ENCODE peak calls at places on chromosomes 7 and 10, in four cellular contexts. Y, A, F and Z are unnamed samples.

GRCh38 chr7:140229591-140230516 is 53.1 kb upstream of the KDM7A start:
- DNase-seq in Y (no peak), F (no peak), A (no peak), Z (peak)

GRCh38 chr10:78332699-78333098 is 299.0 kb downstream of the RPS24 start:
- DNase-seq in A (no peak), Y (no peak), F (no peak), Z (no peak)

GRCh38 chr7:28793383-28793782 is 164.7 kb downstream of the TRIL start:
- DNase-seq in F (no peak), Y (no peak), A (no peak), Z (no peak)

GRCh38 chr7:73940701-73941238 is 79.8 kb downstream of the TMEM270 start:
- DNase-seq in F (no peak), Y (no peak), A (no peak), Z (no peak)

GRCh38 chr10:73920084-73920483 is 9.2 kb downstream of the PLAU start:
- DNase-seq in A (no peak), F (no peak), Y (no peak), Z (peak)

GRCh38 chr7:151390594-151391357 is 19.1 kb downstream of the WDR86 start:
- DNase-seq in Y (no peak), A (no peak), F (no peak), Z (no peak)

GRCh38 chr10:108244443-108245228 is 1080.1 kb upstream of the SORCS1 start:
- DNase-seq in A (no peak), F (no peak), Y (no peak), Z (no peak)

GRCh38 chr10:19952103-19952502 is 135.9 kb downstream of the PLXDC2 start:
- DNase-seq in A (no peak), Y (no peak), F (no peak), Z (no peak)

GRCh38 chr7:144525956-144526355 is 122.5 kb upstream of the NOBOX start:
- DNase-seq in Y (no peak), A (no peak), F (no peak), Z (no peak)

GRCh38 chr10:106086391-106086790 is 1078.1 kb downstream of the SORCS1 start:
- DNase-seq in A (no peak), F (no peak), Y (no peak), Z (no peak)

GRCh38 chr7:91292506-91292905 is 28.3 kb downstream of the FZD1 start:
- DNase-seq in A (no peak), Y (no peak), F (no peak), Z (no peak)

GRCh38 chr7:21851445-21852043 is 94.2 kb downstream of the CDCA7L start:
- DNase-seq in F (no peak), Y (no peak), A (no peak), Z (no peak)

GRCh38 chr7:49852619-49853462 is 79.4 kb downstream of the VWC2 start:
- DNase-seq in A (no peak), Y (no peak), F (peak), Z (peak)

GRCh38 chr7:139299296-139299695 is 41.8 kb upstream of the FMC1 start:
- DNase-seq in A (no peak), F (no peak), Y (no peak), Z (no peak)

GRCh38 chr7:28533731-28534531 is 121.6 kb downstream of the CREB5 start:
- DNase-seq in F (no peak), A (no peak), Y (peak), Z (no peak)

GRCh38 chr7:49403844-49404243 is 369.6 kb upstream of the VWC2 start:
- DNase-seq in F (no peak), A (no peak), Y (no peak), Z (no peak)

GRCh38 chr10:130743751-130744191 is 567.8 kb downstream of the TCERG1L start:
- DNase-seq in A (no peak), F (no peak), Y (no peak), Z (no peak)

GRCh38 chr7:151338809-151339208 is 2.8 kb upstream of the NUB1 start:
- DNase-seq in A (no peak), Y (no peak), F (no peak), Z (no peak)

GRCh38 chr10:92267343-92267742 is 23.5 kb downstream of the CPEB3 start:
- DNase-seq in Y (no peak), F (no peak), A (no peak), Z (peak)

GRCh38 chr10:35425596-35425995 is 89.3 kb downstream of the CCNY start:
- DNase-seq in A (no peak), F (no peak), Y (no peak), Z (no peak)

GRCh38 chr10:34959321-34959720 is 130.8 kb downstream of the CUL2 start:
- DNase-seq in Y (no peak), F (no peak), A (no peak), Z (no peak)

GRCh38 chr7:31126976-31127375 is 74.9 kb downstream of the ADCYAP1R1 start:
- DNase-seq in A (no peak), Y (no peak), F (no peak), Z (no peak)

GRCh38 chr7:101722247-101722646 is 93.2 kb upstream of the MYL10 start:
- DNase-seq in Y (no peak), F (no peak), A (no peak), Z (no peak)

GRCh38 chr7:76225379-76225778 is 23.7 kb downstream of the SRRM3 start:
- DNase-seq in A (no peak), Y (no peak), F (no peak), Z (peak)

GRCh38 chr10:132955479-132955878 is 13.1 kb upstream of the CFAP46 start:
- DNase-seq in F (no peak), Y (no peak), A (no peak), Z (no peak)

GRCh38 chr7:4959356-4959755 is 369 bp upstream of the MMD2 start:
- DNase-seq in Y (no peak), F (no peak), A (no peak), Z (peak)

GRCh38 chr10:103742779-103743178 is 112.6 kb downstream of the SH3PXD2A start:
- DNase-seq in F (no peak), Y (no peak), A (no peak), Z (no peak)

GRCh38 chr7:152556013-152556412 is 119.9 kb downstream of the XRCC2 start:
- DNase-seq in A (no peak), F (no peak), Y (no peak), Z (no peak)

GRCh38 chr7:66921918-66922486 is 977 bp downstream of the TMEM248 start:
- DNase-seq in A (no peak), F (peak), Y (no peak), Z (peak)

GRCh38 chr7:46558482-46559193 is 637.6 kb upstream of the IGFBP3 start:
- DNase-seq in A (no peak), F (no peak), Y (no peak), Z (no peak)

GRCh38 chr10:26303366-26303765 is 86.8 kb downstream of the GAD2 start:
- DNase-seq in A (no peak), Y (no peak), F (no peak), Z (no peak)

GRCh38 chr7:74262639-74263398 is 8.6 kb upstream of the RFC2 start:
- DNase-seq in F (no peak), A (no peak), Y (no peak), Z (no peak)

GRCh38 chr7:102146989-102147388 is 139.7 kb upstream of the SH2B2 start:
- DNase-seq in Y (no peak), A (no peak), F (no peak), Z (no peak)

GRCh38 chr10:79178614-79179403 is 110.0 kb downstream of the ZMIZ1 start:
- DNase-seq in A (no peak), F (no peak), Y (peak), Z (no peak)

GRCh38 chr7:82821037-82821436 is 341.6 kb downstream of the PCLO start:
- DNase-seq in A (no peak), F (no peak), Y (no peak), Z (no peak)

GRCh38 chr10:104038958-104039752 is 46.5 kb downstream of the COL17A1 start:
- DNase-seq in Y (no peak), F (no peak), A (no peak), Z (no peak)

GRCh38 chr7:112449353-112449752 is 907 bp upstream of the IFRD1 start:
- DNase-seq in F (no peak), Y (no peak), A (no peak), Z (no peak)

GRCh38 chr10:122543676-122544075 is 16.9 kb upstream of the DMBT1 start:
- DNase-seq in Y (no peak), A (no peak), F (no peak), Z (no peak)

GRCh38 chr10:92692085-92692671 is 2.4 kb downstream of the HHEX start:
- DNase-seq in F (no peak), A (no peak), Y (no peak), Z (no peak)

GRCh38 chr7:98878365-98879197 is at the start of gene TRRAP:
- DNase-seq in F (no peak), A (no peak), Y (peak), Z (peak)

GRCh38 chr7:114953724-114954123 is 31.8 kb downstream of the MDFIC start:
- DNase-seq in F (no peak), A (no peak), Y (no peak), Z (no peak)
- TF ChIP-seq CTCF in F (no peak), A (no peak), Y (no peak), Z (no peak)

GRCh38 chr7:130494480-130494879 is 2.6 kb downstream of the MEST start:
- DNase-seq in Y (no peak), F (no peak), A (no peak), Z (no peak)
- TF ChIP-seq CTCF in Y (no peak), F (no peak), A (no peak), Z (no peak)

GRCh38 chr7:12434012-12434642 is 30.5 kb upstream of the VWDE start:
- DNase-seq in A (no peak), F (no peak), Y (no peak), Z (peak)
- TF ChIP-seq CTCF in A (no peak), F (peak), Y (no peak), Z (no peak)

DNA sequence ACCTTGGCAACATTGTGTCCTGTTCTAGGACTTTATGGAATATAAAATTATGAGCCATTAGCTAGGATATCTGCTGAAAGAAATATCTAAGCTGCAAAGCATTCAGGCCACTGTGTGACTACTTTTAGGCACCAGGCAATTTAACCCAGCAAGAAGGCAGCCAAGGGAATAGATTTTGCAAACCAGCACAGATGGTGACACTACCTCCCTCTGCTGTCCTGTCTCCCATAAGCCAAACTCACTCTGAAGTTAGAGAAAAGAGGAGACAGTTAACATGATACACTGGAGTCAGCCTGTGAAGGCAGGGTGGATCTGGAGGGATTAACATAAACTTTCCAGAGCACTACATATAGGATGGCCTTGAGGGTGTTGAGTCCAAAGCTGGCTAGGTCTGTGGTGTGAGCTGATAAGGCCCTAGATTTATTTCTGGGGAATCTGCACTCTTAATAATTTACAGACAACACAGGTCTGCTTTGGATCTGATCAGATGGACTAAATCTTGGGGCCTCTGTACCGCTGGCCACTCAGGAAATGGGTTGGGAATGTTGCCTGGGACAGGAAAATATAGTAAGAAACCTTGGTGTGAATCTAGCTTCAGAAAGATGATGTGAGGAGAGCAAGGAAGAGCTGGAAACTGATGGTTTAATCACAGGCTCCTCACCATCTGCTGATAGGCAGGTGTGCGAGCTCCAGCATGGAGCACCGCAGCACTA is 230.0 kb upstream of the PRSS1 start:
- DNase-seq in A (no peak), Y (no peak), F (no peak), Z (no peak)
- TF ChIP-seq CTCF in A (no peak), Y (no peak), F (no peak), Z (no peak)

DNA sequence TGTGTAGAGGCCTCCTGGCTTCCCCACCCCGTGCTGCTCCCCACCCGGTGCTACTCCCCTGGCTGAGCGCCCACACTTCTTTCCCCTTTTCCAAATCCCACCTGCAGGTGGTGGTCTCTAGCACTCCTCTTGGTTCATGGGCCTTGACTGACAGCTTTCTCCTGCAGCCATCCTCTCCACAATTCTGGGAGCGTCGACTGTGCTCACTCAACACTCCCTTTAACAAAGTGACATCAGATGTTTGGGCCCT is 602.8 kb downstream of the PTPRN2 start:
- DNase-seq in A (no peak), Y (no peak), F (no peak), Z (no peak)
- TF ChIP-seq CTCF in A (no peak), Y (no peak), F (no peak), Z (no peak)

DNA sequence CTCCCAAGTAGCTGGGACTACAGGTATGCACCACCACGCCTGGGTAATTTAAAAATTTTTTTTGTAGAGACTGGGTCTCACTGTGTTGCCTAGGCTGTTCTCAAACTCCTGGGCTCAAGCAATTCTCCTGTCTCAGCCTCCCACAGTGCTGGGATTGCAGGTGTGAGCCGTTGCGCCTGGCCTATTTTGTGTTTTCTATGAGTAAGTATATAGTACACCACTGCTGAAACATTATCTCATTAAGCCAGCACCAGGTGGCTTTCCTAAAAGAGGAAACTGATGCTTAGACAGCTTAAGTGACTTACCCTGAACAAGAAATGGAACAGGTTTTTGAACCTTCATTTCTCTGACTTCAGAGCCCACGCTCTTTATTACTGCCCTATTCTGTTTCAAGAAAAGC is 7.8 kb upstream of the PTPN12 start:
- DNase-seq in A (no peak), Y (no peak), F (no peak), Z (no peak)
- TF ChIP-seq CTCF in A (no peak), Y (no peak), F (no peak), Z (no peak)